ENCODE peak calls at places on chromosomes 1 and 21, in ten cellular contexts. V, N, X, J, P, O, A, Q, H and L are unnamed samples.

GRCh38 chr1:51354417-51354816 is 24.1 kb upstream of the TTC39A start:
- DNase-seq in H (no peak), A (no peak), O (no peak), N (no peak), V (no peak), Q (no peak), P (no peak), J (no peak), X (no peak), L (no peak)

GRCh38 chr1:74908797-74909196 is 175.8 kb downstream of the TYW3 start:
- DNase-seq in J (no peak), O (no peak), Q (no peak), A (no peak), N (no peak), P (no peak), H (no peak), X (no peak), V (no peak), L (no peak)

GRCh38 chr1:156741613-156741983 is 710 bp upstream of the MRPL24 start:
- DNase-seq in X (no peak), Q (peak; percentile 23), A (no peak), P (no peak), J (no peak), H (no peak), V (no peak), N (no peak), O (no peak), L (no peak)

GRCh38 chr1:245154429-245155185 is at the start of gene KIF26B:
- DNase-seq in P (peak; percentile 61), O (peak; percentile 52), A (peak; percentile 60), H (peak; percentile 67), Q (no peak), J (no peak), X (peak; percentile 51), N (peak; percentile 28), V (no peak), L (peak; percentile 60)

GRCh38 chr1:219171192-219171935 is 2.3 kb upstream of the LYPLAL1 start:
- DNase-seq in Q (peak; percentile 15), N (no peak), A (no peak), H (no peak), P (peak; percentile 42), X (no peak), J (no peak), O (no peak), V (no peak), L (no peak)

GRCh38 chr1:156706647-156707008 is 1.2 kb upstream of the CRABP2 start:
- DNase-seq in P (peak; percentile 87), V (no peak), X (peak; percentile 78), Q (no peak), J (no peak), N (no peak), H (no peak), O (no peak), A (peak; percentile 49), L (no peak)

GRCh38 chr1:100700586-100700985 is 19.0 kb upstream of the VCAM1 start:
- DNase-seq in P (peak; percentile 16), O (no peak), A (no peak), J (no peak), N (no peak), Q (no peak), H (no peak), X (no peak), V (no peak), L (no peak)

GRCh38 chr1:28161770-28162550 is 14.5 kb downstream of the PTAFR start:
- DNase-seq in A (no peak), P (no peak), N (no peak), H (no peak), V (no peak), J (no peak), Q (peak; percentile 13), X (no peak), O (no peak), L (no peak)

GRCh38 chr1:16245476-16246196 is 8.7 kb upstream of the CPLANE2 start:
- DNase-seq in A (no peak), X (no peak), J (no peak), H (no peak), N (no peak), V (no peak), Q (no peak), O (no peak), P (no peak), L (no peak)

GRCh38 chr1:32180186-32181060 is 948 bp downstream of the TXLNA start:
- DNase-seq in J (no peak), P (peak; percentile 75), A (peak; percentile 64), Q (peak; percentile 46), N (peak; percentile 72), X (peak; percentile 42), O (peak; percentile 53), H (peak; percentile 31), V (no peak), L (no peak)

GRCh38 chr1:223819730-223820514 is 25.8 kb downstream of the TP53BP2 start:
- DNase-seq in X (no peak), N (no peak), Q (no peak), P (peak; percentile 81), O (no peak), V (no peak), A (no peak), J (no peak), H (no peak), L (no peak)

GRCh38 chr1:111442457-111442856 is 6.6 kb downstream of the WDR77 start:
- DNase-seq in A (no peak), Q (no peak), P (no peak), J (no peak), N (no peak), H (no peak), O (no peak), V (no peak), X (no peak), L (no peak)

GRCh38 chr1:26288311-26288941 is 8.5 kb downstream of the SH3BGRL3 start:
- DNase-seq in J (no peak), V (no peak), H (no peak), A (no peak), N (no peak), P (no peak), Q (no peak), X (no peak), O (no peak), L (no peak)

GRCh38 chr1:98336472-98337118 is 324.9 kb upstream of the SNX7 start:
- DNase-seq in Q (no peak), J (no peak), O (no peak), P (no peak), H (no peak), N (no peak), X (no peak), V (no peak), A (no peak), L (peak; percentile 6)

GRCh38 chr21:43866233-43866632 is 1.2 kb downstream of the AGPAT3 start:
- DNase-seq in N (peak; percentile 54), J (peak; percentile 29), V (no peak), X (no peak), H (peak; percentile 29), Q (no peak), A (peak; percentile 68), P (peak; percentile 71), O (peak; percentile 75), L (no peak)

GRCh38 chr1:193462629-193463320 is 276.4 kb upstream of the B3GALT2 start:
- DNase-seq in A (no peak), V (no peak), X (no peak), P (peak; percentile 8), J (no peak), O (no peak), H (peak; percentile 53), N (no peak), Q (no peak), L (no peak)

GRCh38 chr1:225450491-225451191 is 22.8 kb upstream of the LBR start:
- DNase-seq in Q (no peak), H (no peak), J (no peak), N (no peak), V (no peak), P (no peak), O (no peak), X (no peak), A (no peak), L (no peak)

GRCh38 chr1:222543817-222544216 is 4.1 kb downstream of the HHIPL2 start:
- DNase-seq in O (no peak), N (no peak), V (no peak), X (peak; percentile 44), J (no peak), P (no peak), Q (no peak), A (no peak), H (no peak), L (no peak)

GRCh38 chr1:7922301-7922700 is 18.3 kb downstream of the TNFRSF9 start:
- DNase-seq in Q (no peak), P (peak; percentile 33), N (no peak), H (no peak), V (no peak), X (no peak), J (no peak), O (no peak), A (no peak), L (no peak)

GRCh38 chr1:151578941-151579340 is 32.9 kb upstream of the SNX27 start:
- DNase-seq in N (no peak), P (no peak), J (no peak), V (no peak), A (no peak), O (no peak), H (no peak), Q (no peak), X (no peak), L (no peak)

GRCh38 chr21:39647476-39647875 is 34.7 kb downstream of the B3GALT5 start:
- DNase-seq in P (peak; percentile 73), A (no peak), J (no peak), H (no peak), Q (no peak), O (no peak), X (no peak), V (no peak), N (no peak), L (no peak)

GRCh38 chr1:228977307-228977706 is 242.0 kb downstream of the RHOU start:
- DNase-seq in J (no peak), Q (no peak), V (no peak), A (no peak), X (no peak), O (no peak), N (no peak), H (no peak), P (no peak), L (no peak)

GRCh38 chr1:2544093-2544874 is 11.9 kb upstream of the TNFRSF14 start:
- DNase-seq in J (no peak), O (no peak), N (no peak), X (no peak), P (peak; percentile 47), H (no peak), Q (no peak), A (no peak), V (no peak), L (no peak)

GRCh38 chr1:25067852-25068251 is 137.8 kb upstream of the RUNX3 start:
- DNase-seq in Q (no peak), H (no peak), J (no peak), P (no peak), N (no peak), A (no peak), V (no peak), X (no peak), O (no peak), L (no peak)

GRCh38 chr1:23039308-23039826 is 20.1 kb downstream of the KDM1A start:
- DNase-seq in N (peak; percentile 8), H (no peak), J (no peak), Q (no peak), A (no peak), V (no peak), P (no peak), O (no peak), X (no peak), L (no peak)

GRCh38 chr1:105172803-105173202 is 1423.1 kb downstream of the AMY1C start:
- DNase-seq in N (peak; percentile 37), V (no peak), O (no peak), H (no peak), X (no peak), P (no peak), A (no peak), J (no peak), Q (peak; percentile 17), L (no peak)

GRCh38 chr1:211198111-211198510 is 61.1 kb upstream of the RCOR3 start:
- DNase-seq in Q (no peak), X (no peak), V (no peak), H (peak; percentile 58), N (no peak), A (peak; percentile 10), O (no peak), P (peak; percentile 10), J (no peak), L (no peak)

GRCh38 chr1:154821083-154821482 is 49.0 kb downstream of the KCNN3 start:
- DNase-seq in P (peak; percentile 37), A (no peak), X (no peak), H (no peak), O (no peak), J (no peak), Q (no peak), V (no peak), N (no peak), L (no peak)